ENCODE peak calls at places on chromosomes 3 and 15, in five cellular contexts. A, C, Y, U and E are unnamed samples.

GRCh38 chr15:77180757-77181156 is 109.8 kb upstream of the TSPAN3 start:
- DNase-seq in U (no peak), A (no peak), C (no peak), Y (no peak), E (no peak)

GRCh38 chr3:73026111-73026510 is 29.5 kb downstream of the PPP4R2 start:
- DNase-seq in C (no peak), U (no peak), A (no peak), Y (no peak), E (no peak)

GRCh38 chr3:65953301-65953812 is 85.4 kb downstream of the MAGI1 start:
- DNase-seq in Y (peak), C (no peak), A (no peak), U (no peak), E (no peak)

GRCh38 chr15:88701561-88702095 is 62.8 kb downstream of the ISG20 start:
- DNase-seq in C (no peak), A (peak), U (no peak), Y (peak), E (peak)

GRCh38 chr15:76566276-76566675 is 229.7 kb downstream of the ISL2 start:
- DNase-seq in A (no peak), U (no peak), C (no peak), Y (no peak), E (no peak)

GRCh38 chr3:23691343-23691895 is 114.3 kb upstream of the UBE2E1 start:
- DNase-seq in C (no peak), A (no peak), Y (no peak), U (no peak), E (no peak)

GRCh38 chr15:62163847-62164499 is 1.1 kb downstream of the C2CD4B start:
- DNase-seq in C (no peak), U (no peak), A (peak), Y (no peak), E (peak)

GRCh38 chr3:61730058-61730457 is 168.7 kb downstream of the PTPRG start:
- DNase-seq in Y (no peak), A (no peak), U (no peak), C (no peak), E (no peak)

GRCh38 chr3:118960876-118961275 is 73.8 kb downstream of the IGSF11 start:
- DNase-seq in C (no peak), A (no peak), Y (no peak), U (no peak), E (no peak)

GRCh38 chr3:141229132-141229531 is 2.5 kb upstream of the PXYLP1 start:
- DNase-seq in A (no peak), U (no peak), C (no peak), Y (peak), E (no peak)

GRCh38 chr15:83018477-83018876 is 7.0 kb upstream of the C15orf40 start:
- DNase-seq in Y (no peak), U (no peak), C (no peak), A (no peak), E (no peak)

GRCh38 chr15:101159096-101159935 is 92.5 kb downstream of the CHSY1 start:
- DNase-seq in C (no peak), A (no peak), U (no peak), Y (no peak), E (no peak)

GRCh38 chr3:108180214-108180613 is 42.0 kb downstream of the IFT57 start:
- DNase-seq in Y (no peak), U (no peak), A (no peak), C (no peak), E (no peak)

GRCh38 chr3:46976326-46977190 is at the start of gene CCDC12:
- DNase-seq in C (peak), U (peak), Y (peak), A (peak), E (peak)

GRCh38 chr3:40899286-40899712 is 300.0 kb upstream of the CTNNB1 start:
- DNase-seq in Y (no peak), C (no peak), U (no peak), A (no peak), E (no peak)

GRCh38 chr15:40421246-40422157 is 15.9 kb downstream of the IVD start:
- DNase-seq in Y (peak), C (peak), A (peak), U (peak), E (peak)

GRCh38 chr15:80990955-80991354 is 1.3 kb upstream of the MESD start:
- DNase-seq in U (no peak), A (no peak), C (no peak), Y (no peak), E (no peak)

GRCh38 chr3:60421749-60422467 is 829.3 kb downstream of the FHIT start:
- DNase-seq in C (no peak), U (no peak), Y (no peak), A (no peak), E (no peak)

GRCh38 chr15:78206326-78207109 is 27.8 kb downstream of the ACSBG1 start:
- DNase-seq in Y (no peak), A (no peak), C (no peak), U (no peak), E (no peak)

GRCh38 chr3:73547427-73548036 is 77.2 kb downstream of the PDZRN3 start:
- DNase-seq in Y (no peak), A (no peak), C (no peak), U (no peak), E (no peak)

GRCh38 chr3:45984331-45985312 is 11.0 kb downstream of the FYCO1 start:
- DNase-seq in C (no peak), A (no peak), U (no peak), Y (no peak), E (no peak)

GRCh38 chr3:23953523-23953922 is 8.4 kb downstream of the NR1D2 start:
- DNase-seq in C (no peak), A (no peak), U (no peak), Y (no peak), E (no peak)

GRCh38 chr3:67018105-67018788 is 20.1 kb downstream of the KBTBD8 start:
- DNase-seq in C (no peak), U (no peak), Y (no peak), A (no peak), E (peak)

GRCh38 chr3:42134867-42135464 is 43.8 kb downstream of the TRAK1 start:
- DNase-seq in Y (no peak), A (no peak), U (no peak), C (no peak), E (no peak)

GRCh38 chr3:66693461-66693912 is 192.7 kb upstream of the LRIG1 start:
- DNase-seq in U (no peak), A (no peak), C (no peak), Y (no peak), E (no peak)

GRCh38 chr15:62211348-62211747 is 46.3 kb upstream of the C2CD4B start:
- DNase-seq in Y (no peak), U (no peak), C (no peak), A (no peak), E (no peak)

GRCh38 chr3:126649556-126650092 is 5.3 kb downstream of the TXNRD3 start:
- DNase-seq in U (no peak), Y (no peak), C (no peak), A (no peak), E (no peak)

GRCh38 chr3:17372811-17373210 is 369.6 kb downstream of the TBC1D5 start:
- DNase-seq in C (no peak), U (no peak), Y (no peak), A (no peak), E (no peak)

GRCh38 chr3:69144631-69145244 is 22.3 kb upstream of the LMOD3 start:
- DNase-seq in U (no peak), C (no peak), Y (no peak), A (no peak), E (no peak)

GRCh38 chr15:95760508-95760907 is 570.0 kb upstream of the NR2F2 start:
- DNase-seq in C (no peak), U (no peak), A (peak), Y (no peak), E (no peak)

GRCh38 chr15:85763157-85763556 is 31.6 kb downstream of the KLHL25 start:
- DNase-seq in A (peak), C (no peak), U (no peak), Y (no peak), E (no peak)

GRCh38 chr15:24862726-24863521 is 91.9 kb upstream of the SNRPN start:
- DNase-seq in A (no peak), U (no peak), C (no peak), Y (no peak), E (no peak)

GRCh38 chr3:112101946-112102345 is 15.8 kb downstream of the C3orf52 start:
- DNase-seq in A (no peak), U (no peak), C (no peak), Y (no peak), E (no peak)

GRCh38 chr3:131033480-131034080 is 6.9 kb downstream of the NEK11 start:
- DNase-seq in C (no peak), Y (peak), A (peak), U (peak), E (peak)

GRCh38 chr15:40776537-40777141 is 6.9 kb downstream of the C15orf62 start:
- DNase-seq in C (no peak), U (no peak), A (no peak), Y (peak), E (no peak)

GRCh38 chr3:117557469-117557868 is 847.9 kb downstream of the TUSC7 start:
- DNase-seq in Y (no peak), U (no peak), C (no peak), A (no peak), E (no peak)

GRCh38 chr3:120451670-120452220 is 953 bp upstream of the FSTL1 start:
- DNase-seq in A (no peak), Y (no peak), U (no peak), C (no peak), E (no peak)

GRCh38 chr3:21417991-21418390 is 333.0 kb downstream of the ZNF385D start:
- DNase-seq in U (no peak), Y (no peak), C (no peak), A (no peak), E (no peak)